ENCODE peak calls at places on chromosomes 4 and X, in eight cellular contexts. B is thyroid gland, J is heart left ventricle, N is A549, Z is breast epithelium, A is adrenal gland, Y is upper lobe of left lung, I is stomach. P is an unnamed sample.

GRCh38 chrX:101057095-101057714 is 5.3 kb upstream of the TRMT2B start:
- DNase-seq in I (no peak), B (no peak), Y (no peak), A (no peak), Z (no peak), J (no peak), N (no peak), P (no peak)

GRCh38 chr4:82623284-82623683 is 61.5 kb upstream of the TMEM150C start:
- DNase-seq in B (no peak), I (no peak), Z (no peak), N (no peak), A (no peak), Y (no peak), J (no peak), P (no peak)

GRCh38 chr4:70505152-70505748 is 13.1 kb upstream of the AMTN start:
- DNase-seq in Z (no peak), Y (peak; percentile 36), B (peak; percentile 59), N (peak; percentile 44), A (peak; percentile 26), I (peak; percentile 60), J (no peak), P (no peak)

GRCh38 chrX:34491126-34491525 is 166.0 kb downstream of the TMEM47 start:
- DNase-seq in A (no peak), Y (no peak), J (no peak), I (no peak), Z (no peak), B (no peak), N (no peak), P (no peak)

GRCh38 chrX:150872773-150873336 is 25.6 kb downstream of the CD99L2 start:
- DNase-seq in A (no peak), Y (no peak), B (no peak), I (no peak), J (no peak), Z (no peak), N (no peak), P (no peak)

GRCh38 chrX:153662266-153662665 is 11.3 kb downstream of the PNCK start:
- DNase-seq in Z (no peak), J (no peak), Y (peak; percentile 61), A (no peak), I (peak; percentile 63), B (peak; percentile 36), N (peak; percentile 77), P (peak; percentile 71)

GRCh38 chrX:9310596-9310995 is 154.3 kb upstream of the TBL1X start:
- DNase-seq in I (no peak), Z (no peak), B (no peak), A (no peak), N (peak; percentile 6), Y (no peak), J (no peak), P (no peak)

GRCh38 chr4:100880012-100880411 is 362.2 kb upstream of the EMCN start:
- DNase-seq in I (no peak), A (no peak), Y (no peak), N (no peak), B (no peak), Z (no peak), J (no peak), P (no peak)

GRCh38 chr4:102429553-102429952 is 71.6 kb upstream of the NFKB1 start:
- DNase-seq in Z (no peak), B (no peak), Y (no peak), J (no peak), I (no peak), N (peak; percentile 90), A (no peak), P (no peak)

GRCh38 chr4:161003418-161004057 is 1160.3 kb downstream of the FSTL5 start:
- DNase-seq in J (no peak), Y (no peak), B (no peak), Z (no peak), A (no peak), N (no peak), I (no peak), P (no peak)

GRCh38 chrX:103376118-103376978 is at the start of gene BEX3:
- DNase-seq in J (peak; percentile 47), B (peak; percentile 71), I (peak; percentile 66), Y (peak; percentile 46), N (peak; percentile 69), A (peak; percentile 64), Z (peak; percentile 34), P (peak; percentile 80)

GRCh38 chr4:113327513-113327912 is 278.1 kb downstream of the ANK2 start:
- DNase-seq in I (no peak), A (no peak), B (no peak), N (no peak), J (no peak), Y (no peak), Z (no peak), P (no peak)

GRCh38 chr4:3246458-3247398 is 2.2 kb upstream of the MSANTD1 start:
- DNase-seq in Z (no peak), I (no peak), Y (no peak), B (no peak), A (no peak), J (no peak), N (no peak), P (no peak)

GRCh38 chr4:144580421-144580820 is 65.5 kb upstream of the HHIP start:
- DNase-seq in Z (no peak), A (no peak), N (no peak), J (no peak), Y (no peak), I (no peak), B (no peak), P (no peak)

GRCh38 chr4:103268746-103269145 is 70.6 kb upstream of the CENPE start:
- DNase-seq in Z (no peak), Y (no peak), I (no peak), B (no peak), A (no peak), N (no peak), J (no peak), P (no peak)

GRCh38 chrX:1658083-1658463 is 43.2 kb downstream of the ASMT start:
- DNase-seq in J (no peak), Z (no peak), Y (no peak), I (no peak), N (peak; percentile 14), A (no peak), B (no peak), P (no peak)

GRCh38 chr4:173417833-173418232 is 18.9 kb upstream of the SCRG1 start:
- DNase-seq in J (no peak), Z (no peak), I (no peak), B (no peak), Y (no peak), N (no peak), A (no peak), P (no peak)

GRCh38 chrX:111837226-111837625 is 38.8 kb upstream of the TRPC5OS start:
- DNase-seq in I (no peak), B (no peak), N (no peak), Z (no peak), A (no peak), J (no peak), Y (no peak), P (no peak)

GRCh38 chr4:125049711-125050110 is 265.0 kb upstream of the FAT4 start:
- DNase-seq in B (no peak), Z (no peak), J (no peak), N (no peak), I (no peak), A (no peak), Y (no peak), P (no peak)

GRCh38 chr4:16677545-16677944 is 220.9 kb downstream of the LDB2 start:
- DNase-seq in B (no peak), A (no peak), I (no peak), Z (no peak), J (no peak), Y (no peak), N (no peak), P (no peak)

GRCh38 chrX:101973066-101973465 is 41.2 kb upstream of the ZMAT1 start:
- DNase-seq in A (no peak), I (no peak), Z (no peak), J (no peak), N (no peak), B (no peak), Y (no peak), P (no peak)

GRCh38 chrX:129957241-129958099 is 25.0 kb upstream of the BCORL1 start:
- DNase-seq in N (peak; percentile 73), A (peak; percentile 70), J (peak; percentile 67), Y (peak; percentile 70), B (peak; percentile 66), I (peak; percentile 70), Z (no peak), P (peak; percentile 73)

GRCh38 chr4:40848981-40849380 is 99.2 kb downstream of the NSUN7 start:
- DNase-seq in J (no peak), I (no peak), B (no peak), Y (no peak), Z (no peak), A (no peak), N (no peak), P (no peak)
- H3K4me3 ChIP-seq in J (no peak overlapping the region), I (no peak overlapping the region), B (no peak overlapping the region), Y (no peak overlapping the region), Z (no peak overlapping the region), A (no peak overlapping the region), N (no peak overlapping the region), P (no peak overlapping the region)

GRCh38 chr4:114598191-114599121 is at the start of gene UGT8:
- DNase-seq in I (peak; percentile 86), Y (peak; percentile 62), N (peak; percentile 5), Z (peak; percentile 30), A (no peak), B (peak; percentile 80), J (no peak), P (no peak)
- TF ChIP-seq POLR2A in I (no peak), Y (no peak), N (no peak), Z (no peak), A (no peak), B (no peak), J (no peak), P (no peak)

GRCh38 chrX:18406531-18407266 is 18.7 kb upstream of the CDKL5 start:
- DNase-seq in B (no peak), Z (no peak), N (no peak), A (no peak), J (no peak), Y (no peak), I (no peak), P (no peak)

GRCh38 chrX:18401848-18402213 is 23.6 kb upstream of the CDKL5 start:
- DNase-seq in B (no peak), Y (no peak), Z (no peak), I (no peak), J (no peak), N (no peak), A (no peak), P (no peak)
- H3K27ac ChIP-seq in B (no peak overlapping the region), Y (no peak overlapping the region), Z (no peak overlapping the region), I (no peak overlapping the region), J (no peak overlapping the region), N (no peak overlapping the region), A (no peak overlapping the region), P (no peak overlapping the region)

GRCh38 chr4:105623099-105623498 is 70.7 kb downstream of the ARHGEF38 start:
- DNase-seq in A (no peak), N (no peak), I (no peak), B (no peak), Z (no peak), J (no peak), Y (no peak), P (no peak)

GRCh38 chr4:105622269-105622668 is 69.8 kb downstream of the ARHGEF38 start:
- DNase-seq in Z (no peak), I (no peak), A (no peak), B (no peak), N (peak; percentile 6), J (no peak), Y (peak; percentile 24), P (no peak)

GRCh38 chr4:105619193-105619931 is 66.9 kb downstream of the ARHGEF38 start:
- DNase-seq in N (no peak), Z (peak; percentile 83), A (peak; percentile 71), Y (peak; percentile 90), B (peak; percentile 97), J (peak; percentile 65), I (peak; percentile 96), P (peak; percentile 66)

GRCh38 chr4:105624530-105624929 is 72.1 kb downstream of the ARHGEF38 start:
- DNase-seq in Y (peak; percentile 39), Z (no peak), I (peak; percentile 80), N (no peak), J (peak; percentile 25), A (peak; percentile 40), B (peak; percentile 40), P (no peak)

GRCh38 chr4:105620640-105621323 is 68.4 kb downstream of the ARHGEF38 start:
- DNase-seq in J (no peak), Y (peak; percentile 62), N (peak; percentile 5), B (peak; percentile 11), I (no peak), A (peak; percentile 31), Z (no peak), P (no peak)
- H3K4me3 ChIP-seq in J (no peak overlapping the region), Y (no peak overlapping the region), N (no peak overlapping the region), B (no peak overlapping the region), I (no peak overlapping the region), A (no peak overlapping the region), Z (no peak overlapping the region), P (no peak overlapping the region)

P was measured in sigmoid colon.